ENCODE peak calls at places on chromosome 16, in four cellular contexts. Z is choroid plexus epithelial cell, I is GM06990, S is gastrocnemius medialis. L is an unnamed sample.

GRCh38 chr16:83942815-83943515 is 10.1 kb upstream of the OSGIN1 start:
- DNase-seq in Z (no peak), I (no peak), S (no peak), L (no peak)

GRCh38 chr16:80931985-80932720 is 74.5 kb downstream of the CMC2 start:
- DNase-seq in Z (peak; percentile 74), I (peak; percentile 14), S (peak; percentile 56), L (no peak)

GRCh38 chr16:90015586-90016338 is 3.5 kb downstream of the DBNDD1 start:
- DNase-seq in Z (no peak), I (no peak), S (no peak), L (no peak)

GRCh38 chr16:87297918-87298631 is 19.1 kb downstream of the C16orf95 start:
- DNase-seq in Z (peak; percentile 50), I (no peak), S (no peak), L (peak; percentile 39)

GRCh38 chr16:56225013-56225742 is 33.9 kb downstream of the GNAO1 start:
- DNase-seq in Z (no peak), I (no peak), S (no peak), L (no peak)

GRCh38 chr16:405548-406506 is 4.1 kb downstream of the DECR2 start:
- DNase-seq in Z (no peak), I (no peak), S (no peak), L (no peak)

GRCh38 chr16:85750021-85750826 is 672 bp downstream of the C16orf74 start:
- DNase-seq in Z (peak; percentile 70), I (peak; percentile 67), S (no peak), L (peak; percentile 45)

GRCh38 chr16:47712276-47713224 is 251.4 kb downstream of the PHKB start:
- DNase-seq in Z (no peak), I (peak; percentile 2), S (no peak), L (no peak)

GRCh38 chr16:923184-923583 is 47.6 kb downstream of the LMF1 start:
- DNase-seq in Z (no peak), I (no peak), S (no peak), L (no peak)

GRCh38 chr16:64250866-64251265 is 871.0 kb downstream of the CDH11 start:
- DNase-seq in Z (peak; percentile 39), I (no peak), S (no peak), L (no peak)

GRCh38 chr16:86884256-86884655 is 305.9 kb downstream of the FOXL1 start:
- DNase-seq in Z (no peak), I (no peak), S (no peak), L (no peak)

GRCh38 chr16:11793840-11794239 is 3.2 kb downstream of the ZC3H7A start:
- DNase-seq in Z (peak; percentile 56), I (no peak), S (no peak), L (no peak)

GRCh38 chr16:58582971-58583765 is 46.5 kb downstream of the CNOT1 start:
- DNase-seq in Z (peak; percentile 77), I (no peak), S (no peak), L (no peak)

GRCh38 chr16:88936913-88937666 is 39.9 kb downstream of the CBFA2T3 start:
- DNase-seq in Z (no peak), I (no peak), S (no peak), L (no peak)

GRCh38 chr16:88938933-88939813 is 37.8 kb downstream of the CBFA2T3 start:
- DNase-seq in Z (no peak), I (no peak), S (no peak), L (no peak)

GRCh38 chr16:88934066-88934667 is 42.8 kb downstream of the CBFA2T3 start:
- DNase-seq in Z (no peak), I (no peak), S (no peak), L (no peak)

GRCh38 chr16:88938119-88938932 is 38.7 kb downstream of the CBFA2T3 start:
- DNase-seq in Z (no peak), I (no peak), S (no peak), L (no peak)

DNA sequence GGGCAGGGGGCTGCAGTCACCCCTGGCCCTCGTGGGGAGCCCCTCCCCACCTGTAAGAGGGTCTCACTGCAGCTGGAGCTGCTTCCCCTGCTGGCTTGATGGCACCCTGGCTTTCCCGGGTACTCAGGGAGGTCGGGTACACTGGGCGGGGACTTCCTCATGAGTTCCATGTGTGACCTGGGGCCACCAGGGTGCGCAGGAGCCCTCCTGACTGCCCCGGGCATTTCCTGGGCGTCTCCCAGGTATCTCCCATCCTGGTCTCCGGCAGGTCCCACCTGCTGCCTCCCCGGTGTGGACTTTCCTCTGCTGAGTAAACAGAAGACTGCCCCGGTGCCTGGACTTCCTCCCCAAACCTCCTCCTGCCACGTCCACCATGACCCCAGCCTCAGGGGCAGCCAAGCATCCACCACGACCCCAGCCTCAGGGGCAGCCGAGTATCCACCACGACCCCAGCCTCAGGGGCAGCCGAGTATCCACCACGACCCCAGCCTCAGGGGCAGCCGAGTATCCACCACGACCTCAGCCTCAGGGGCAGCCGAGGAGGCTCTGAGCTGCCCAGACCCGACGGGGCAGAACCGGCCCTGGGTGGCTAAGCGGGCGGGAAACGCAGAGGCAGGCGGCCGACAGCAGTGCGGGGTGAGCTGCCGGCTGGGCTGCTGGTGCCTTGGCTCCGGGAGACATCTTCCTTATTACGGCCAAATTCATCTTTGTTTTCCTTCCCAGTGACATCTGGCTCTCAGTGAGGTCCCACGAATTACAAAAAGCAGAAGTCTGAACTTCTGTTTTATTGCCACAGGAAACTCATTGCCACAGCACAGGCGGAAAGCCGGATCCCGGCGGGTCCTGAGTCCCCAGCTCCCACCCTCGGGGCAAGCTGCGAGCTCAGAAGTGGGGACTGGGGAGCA is 40.7 kb downstream of the CBFA2T3 start:
- DNase-seq in Z (no peak), I (no peak), S (no peak), L (no peak)
- TF ChIP-seq CTCF in Z (no peak), I (peak; percentile 52), S (no peak), L (no peak)

GRCh38 chr16:3879887-3880564 is 487 bp downstream of the CREBBP start:
- DNase-seq in Z (peak; percentile 64), I (peak; percentile 68), S (peak; percentile 56), L (peak; percentile 59)
- TF ChIP-seq CTCF in Z (peak; percentile 16), I (no peak), S (peak; percentile 21), L (peak; percentile 33)

GRCh38 chr16:67013823-67014640 is 14.9 kb upstream of the CBFB start:
- DNase-seq in Z (peak; percentile 71), I (peak; percentile 73), S (peak; percentile 48), L (peak; percentile 44)
- TF ChIP-seq CTCF in Z (no peak), I (peak; percentile 19), S (peak; percentile 33), L (no peak)

GRCh38 chr16:5918553-5919127 is 821.0 kb upstream of the EEF2KMT start:
- DNase-seq in Z (no peak), I (no peak), S (no peak), L (no peak)
- TF ChIP-seq CTCF in Z (no peak), I (no peak), S (no peak), L (no peak)

GRCh38 chr16:15464401-15465186 is 30.2 kb downstream of the BMERB1 start:
- DNase-seq in Z (peak; percentile 37), I (no peak), S (no peak), L (no peak)

GRCh38 chr16:15466131-15466530 is 31.7 kb downstream of the BMERB1 start:
- DNase-seq in Z (no peak), I (no peak), S (no peak), L (no peak)

GRCh38 chr16:15461376-15461775 is 27.0 kb downstream of the BMERB1 start:
- DNase-seq in Z (no peak), I (no peak), S (no peak), L (peak; percentile 20)

GRCh38 chr16:15466886-15467781 is 32.7 kb downstream of the BMERB1 start:
- DNase-seq in Z (peak; percentile 33), I (no peak), S (no peak), L (peak; percentile 42)
- TF ChIP-seq CTCF in Z (peak; percentile 31), I (no peak), S (no peak), L (peak; percentile 36)

GRCh38 chr16:3665508-3665907 is 11.0 kb downstream of the DNASE1 start:
- DNase-seq in Z (no peak), I (no peak), S (no peak), L (no peak)
- TF ChIP-seq CTCF in Z (no peak), I (peak; percentile 10), S (no peak), L (no peak)